ENCODE peak calls at places on chromosomes 6 and 20, in five cellular contexts. R is vagina, C is ovary, Y is tibial artery, Q is retinal pigment epithelial cell. O is an unnamed sample.
A peak's percentile ranks its signal among the peaks of the same experiment; 100 is the strongest.

GRCh38 chr6:169864148-169865030 is 113.0 kb downstream of the ERMARD start:
- DNase-seq in R (peak; percentile 79), C (no peak), Y (no peak), Q (no peak), O (no peak)

GRCh38 chr6:3594196-3594595 is 137.3 kb upstream of the SLC22A23 start:
- DNase-seq in R (no peak), C (no peak), Y (no peak), Q (no peak), O (peak; percentile 24)

GRCh38 chr6:163585932-163586437 is 171.5 kb downstream of the QKI start:
- DNase-seq in R (no peak), C (no peak), Y (peak; percentile 78), Q (peak; percentile 43), O (peak; percentile 93)

GRCh38 chr6:20313960-20314530 is 87.6 kb upstream of the E2F3 start:
- DNase-seq in R (no peak), C (no peak), Y (no peak), Q (no peak), O (no peak)

GRCh38 chr6:167652042-167652700 is 174.5 kb upstream of the AFDN start:
- DNase-seq in R (no peak), C (no peak), Y (no peak), Q (no peak), O (no peak)

GRCh38 chr20:32179515-32179914 is 28.0 kb downstream of the PLAGL2 start:
- DNase-seq in R (no peak), C (no peak), Y (peak; percentile 10), Q (no peak), O (no peak)

GRCh38 chr6:170140129-170140528 is 150.7 kb downstream of the DLL1 start:
- DNase-seq in R (no peak), C (no peak), Y (peak; percentile 47), Q (no peak), O (no peak)

GRCh38 chr20:32522775-32523612 is 62.1 kb downstream of the NOL4L start:
- DNase-seq in R (no peak), C (no peak), Y (no peak), Q (no peak), O (no peak)

GRCh38 chr20:24995741-24996448 is 3.3 kb upstream of the APMAP start:
- DNase-seq in R (no peak), C (no peak), Y (peak; percentile 51), Q (no peak), O (peak; percentile 52)

GRCh38 chr6:154179443-154179842 is 140.4 kb downstream of the OPRM1 start:
- DNase-seq in R (no peak), C (no peak), Y (no peak), Q (no peak), O (no peak)

GRCh38 chr6:20817806-20818320 is 283.6 kb downstream of the CDKAL1 start:
- DNase-seq in R (no peak), C (no peak), Y (no peak), Q (no peak), O (no peak)

GRCh38 chr20:18404172-18404571 is 62.7 kb downstream of the DZANK1 start:
- DNase-seq in R (no peak), C (no peak), Y (no peak), Q (no peak), O (no peak)

DNA sequence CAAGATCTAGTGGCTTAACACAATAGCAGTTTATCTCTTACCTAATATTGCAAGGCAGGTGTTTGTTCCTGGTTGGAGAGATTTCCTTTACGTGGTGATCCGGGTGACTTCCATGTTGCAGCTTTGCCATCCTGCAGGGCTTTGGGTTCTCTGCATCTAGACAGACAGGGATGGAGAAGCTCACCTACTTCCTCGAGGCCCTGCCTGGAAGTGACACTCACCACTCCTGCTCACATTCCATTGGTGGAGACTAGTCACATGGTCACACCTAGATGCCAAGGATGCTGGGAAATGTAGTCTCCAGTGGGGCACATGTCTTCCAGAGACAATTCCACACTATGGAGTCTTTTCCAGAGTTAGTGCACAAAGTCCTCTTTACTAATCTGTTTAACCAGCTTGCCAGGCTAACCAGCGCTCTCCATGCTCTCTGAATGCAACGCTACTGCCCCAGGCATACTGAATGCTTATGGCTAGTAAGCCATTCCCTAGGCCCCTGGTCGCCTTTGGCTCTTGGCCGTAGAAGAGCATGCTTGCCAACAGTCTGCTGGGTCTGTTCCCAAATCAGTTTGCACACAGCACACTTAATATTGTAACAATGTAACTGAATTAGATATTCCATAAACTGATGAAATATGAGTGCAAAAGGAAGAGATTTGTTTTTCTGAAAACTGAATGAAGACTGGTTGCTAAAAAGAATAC is 6.7 kb upstream of the KCNK15 start:
- DNase-seq in R (no peak), C (peak; percentile 64), Y (peak; percentile 83), Q (no peak), O (peak; percentile 71)
- H3K4me3 ChIP-seq in R (no peak overlapping the region), C (no peak overlapping the region), Y (no peak overlapping the region), Q (no peak overlapping the region), O (no peak overlapping the region)

GRCh38 chr6:28673417-28673799 is 147.7 kb downstream of the GPX5 start:
- DNase-seq in R (no peak), C (no peak), Y (no peak), Q (no peak), O (no peak)
- H3K4me3 ChIP-seq in R (no peak overlapping the region), C (no peak overlapping the region), Y (no peak overlapping the region), Q (no peak overlapping the region), O (no peak overlapping the region)

GRCh38 chr6:143657809-143658208 is 20.0 kb upstream of the PHACTR2 start:
- DNase-seq in R (no peak), C (no peak), Y (no peak), Q (no peak), O (no peak)
- H3K4me3 ChIP-seq in R (no peak overlapping the region), C (no peak overlapping the region), Y (no peak overlapping the region), Q (no peak overlapping the region), O (no peak overlapping the region)

DNA sequence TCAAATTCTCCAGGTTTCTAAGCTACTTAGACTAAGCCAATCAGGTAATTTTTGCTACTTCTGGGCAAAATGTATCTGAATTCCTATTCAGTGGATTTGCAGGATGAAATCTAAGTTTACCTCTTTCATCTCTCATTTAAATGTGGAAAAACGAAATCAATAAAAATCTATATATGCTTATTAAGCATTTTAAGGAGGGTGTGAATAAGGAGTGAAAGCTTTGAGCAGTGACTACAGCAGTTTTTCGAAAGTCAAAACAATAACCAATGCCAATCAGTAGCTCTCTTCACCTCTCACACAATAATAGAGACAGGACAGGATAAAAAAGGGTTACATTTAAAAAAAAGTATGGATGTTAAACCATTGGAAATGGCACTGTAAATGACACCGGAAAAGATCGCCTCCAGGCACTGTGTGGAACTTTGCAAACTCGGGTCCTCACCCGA is 476 bp upstream of the BCKDHB start:
- DNase-seq in R (no peak), C (no peak), Y (no peak), Q (no peak), O (no peak)
- H3K4me3 ChIP-seq in R (peak overlapping the region; percentile 80), C (peak overlapping the region; percentile 88), Y (peak overlapping the region; percentile 94), Q (peak overlapping the region; percentile 50), O (peak overlapping the region; percentile 88)

GRCh38 chr6:35668708-35669440 is 19.8 kb downstream of the FKBP5 start:
- DNase-seq in R (no peak), C (no peak), Y (no peak), Q (no peak), O (peak; percentile 62)
- H3K4me3 ChIP-seq in R (no peak overlapping the region), C (no peak overlapping the region), Y (no peak overlapping the region), Q (no peak overlapping the region), O (no peak overlapping the region)

GRCh38 chr6:75206338-75207210 is 721 bp upstream of the COL12A1 start:
- DNase-seq in R (no peak), C (peak; percentile 42), Y (no peak), Q (no peak), O (peak; percentile 47)
- H3K4me3 ChIP-seq in R (peak overlapping the region; percentile 79), C (peak overlapping the region; percentile 57), Y (peak overlapping the region; percentile 79), Q (peak overlapping the region; percentile 54), O (peak overlapping the region; percentile 80)

DNA sequence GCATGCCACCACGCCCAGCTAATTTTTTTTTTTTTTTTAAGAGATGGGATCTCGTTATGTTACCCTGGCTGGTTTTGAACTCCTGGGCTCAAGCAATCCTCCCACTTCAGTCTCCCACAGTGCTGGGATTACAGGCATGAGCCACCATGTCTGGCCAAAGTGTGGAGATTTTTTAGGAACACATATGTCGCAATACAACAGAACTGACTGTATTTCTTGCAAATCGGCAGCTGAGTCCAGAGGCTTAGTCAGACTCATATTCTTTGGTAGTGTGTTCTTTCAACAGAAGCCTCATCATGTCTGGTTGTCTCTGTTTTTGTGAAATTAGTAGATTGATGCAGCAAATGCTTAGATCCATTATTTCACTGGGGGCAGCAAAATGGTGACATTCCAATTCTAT is 23.9 kb upstream of the CD164 start:
- DNase-seq in R (no peak), C (no peak), Y (no peak), Q (no peak), O (peak; percentile 78)
- H3K4me3 ChIP-seq in R (no peak overlapping the region), C (no peak overlapping the region), Y (no peak overlapping the region), Q (no peak overlapping the region), O (no peak overlapping the region)

O was measured in foreskin fibroblast.